ENCODE peak calls at places on chromosomes 6 and 20, in eight cellular contexts. U is MM.1S; H is cardiac fibroblast; R is HL-60; Q is nephron progenitor cell; J is CD8-positive, alpha-beta T cell; I is keratinocyte; G is adrenal gland. X is an unnamed sample.

GRCh38 chr6:27630727-27631613 is 158.1 kb upstream of the ZNF184 start:
- DNase-seq in U (no peak), H (peak), R (peak), Q (peak), J (no peak), I (no peak), G (no peak), X (peak)

GRCh38 chr6:139108378-139108777 is 26.5 kb upstream of the HECA start:
- DNase-seq in U (no peak), H (no peak), R (no peak), Q (no peak), J (no peak), I (no peak), G (peak), X (no peak)

GRCh38 chr20:35059612-35060011 is 33.0 kb downstream of the TRPC4AP start:
- DNase-seq in U (no peak), H (no peak), R (no peak), Q (no peak), J (no peak), I (no peak), G (no peak), X (no peak)

GRCh38 chr6:87938287-87938686 is 109.4 kb upstream of the SPACA1 start:
- DNase-seq in U (no peak), H (no peak), R (no peak), Q (no peak), J (no peak), I (no peak), G (no peak), X (no peak)

GRCh38 chr20:24977336-24977735 is 15.2 kb downstream of the APMAP start:
- DNase-seq in U (no peak), H (no peak), R (no peak), Q (no peak), J (no peak), I (no peak), G (no peak), X (no peak)

GRCh38 chr6:5541751-5542432 is 280.6 kb downstream of the FARS2 start:
- DNase-seq in U (no peak), H (peak), R (no peak), Q (no peak), J (no peak), I (peak), G (peak), X (no peak)

GRCh38 chr20:3000852-3001523 is 42.4 kb upstream of the GNRH2 start:
- DNase-seq in U (peak), H (peak), R (peak), Q (no peak), J (no peak), I (no peak), G (no peak), X (no peak)

GRCh38 chr20:1474817-1475603 is 8.4 kb upstream of the NSFL1C start:
- DNase-seq in U (peak), H (no peak), R (peak), Q (no peak), J (no peak), I (peak), G (no peak), X (no peak)

GRCh38 chr6:104881964-104882668 is 22.4 kb upstream of the HACE1 start:
- DNase-seq in U (no peak), H (no peak), R (no peak), Q (no peak), J (no peak), I (no peak), G (no peak), X (no peak)

GRCh38 chr6:21317634-21318033 is 275.9 kb upstream of the SOX4 start:
- DNase-seq in U (no peak), H (no peak), R (no peak), Q (no peak), J (no peak), I (no peak), G (no peak), X (no peak)

GRCh38 chr6:53107091-53107490 is 41.5 kb downstream of the GCM1 start:
- DNase-seq in U (no peak), H (peak), R (no peak), Q (no peak), J (no peak), I (peak), G (no peak), X (no peak)

GRCh38 chr6:43744931-43745727 is 24.9 kb upstream of the VEGFA start:
- DNase-seq in U (no peak), H (no peak), R (no peak), Q (no peak), J (no peak), I (no peak), G (peak), X (no peak)

GRCh38 chr6:125346926-125347563 is 45.3 kb upstream of the HDDC2 start:
- DNase-seq in U (peak), H (no peak), R (no peak), Q (no peak), J (no peak), I (no peak), G (no peak), X (no peak)

GRCh38 chr6:87660226-87660886 is 41.7 kb downstream of the AKIRIN2 start:
- DNase-seq in U (no peak), H (peak), R (no peak), Q (no peak), J (no peak), I (no peak), G (peak), X (no peak)

GRCh38 chr6:85364354-85364753 is 85.5 kb upstream of the NT5E start:
- DNase-seq in U (no peak), H (peak), R (no peak), Q (no peak), J (no peak), I (peak), G (no peak), X (no peak)

GRCh38 chr6:12909828-12910227 is 193.3 kb downstream of the PHACTR1 start:
- DNase-seq in U (no peak), H (no peak), R (no peak), Q (no peak), J (no peak), I (no peak), G (no peak), X (no peak)

GRCh38 chr20:14583413-14583812 is 246.0 kb upstream of the FLRT3 start:
- DNase-seq in U (no peak), H (no peak), R (no peak), Q (no peak), J (no peak), I (peak), G (no peak), X (no peak)

GRCh38 chr6:25478973-25479372 is 173.0 kb upstream of the SCGN start:
- DNase-seq in U (no peak), H (no peak), R (no peak), Q (no peak), J (no peak), I (no peak), G (no peak), X (no peak)

GRCh38 chr6:139480356-139480833 is 105.9 kb upstream of the CITED2 start:
- DNase-seq in U (no peak), H (no peak), R (no peak), Q (no peak), J (no peak), I (no peak), G (no peak), X (no peak)

GRCh38 chr20:12133553-12133952 is 215.9 kb downstream of the BTBD3 start:
- DNase-seq in U (no peak), H (no peak), R (no peak), Q (no peak), J (no peak), I (no peak), G (no peak), X (no peak)

GRCh38 chr20:49989234-49990065 is 6.7 kb downstream of the SNAI1 start:
- DNase-seq in U (no peak), H (peak), R (no peak), Q (peak), J (no peak), I (no peak), G (peak), X (peak)

GRCh38 chr20:50916257-50916656 is 15.0 kb downstream of the ADNP start:
- DNase-seq in U (no peak), H (peak), R (no peak), Q (no peak), J (no peak), I (peak), G (no peak), X (no peak)

GRCh38 chr6:9553002-9553401 is 861.9 kb downstream of the TFAP2A start:
- DNase-seq in U (no peak), H (no peak), R (no peak), Q (no peak), J (no peak), I (no peak), G (no peak), X (no peak)

DNA sequence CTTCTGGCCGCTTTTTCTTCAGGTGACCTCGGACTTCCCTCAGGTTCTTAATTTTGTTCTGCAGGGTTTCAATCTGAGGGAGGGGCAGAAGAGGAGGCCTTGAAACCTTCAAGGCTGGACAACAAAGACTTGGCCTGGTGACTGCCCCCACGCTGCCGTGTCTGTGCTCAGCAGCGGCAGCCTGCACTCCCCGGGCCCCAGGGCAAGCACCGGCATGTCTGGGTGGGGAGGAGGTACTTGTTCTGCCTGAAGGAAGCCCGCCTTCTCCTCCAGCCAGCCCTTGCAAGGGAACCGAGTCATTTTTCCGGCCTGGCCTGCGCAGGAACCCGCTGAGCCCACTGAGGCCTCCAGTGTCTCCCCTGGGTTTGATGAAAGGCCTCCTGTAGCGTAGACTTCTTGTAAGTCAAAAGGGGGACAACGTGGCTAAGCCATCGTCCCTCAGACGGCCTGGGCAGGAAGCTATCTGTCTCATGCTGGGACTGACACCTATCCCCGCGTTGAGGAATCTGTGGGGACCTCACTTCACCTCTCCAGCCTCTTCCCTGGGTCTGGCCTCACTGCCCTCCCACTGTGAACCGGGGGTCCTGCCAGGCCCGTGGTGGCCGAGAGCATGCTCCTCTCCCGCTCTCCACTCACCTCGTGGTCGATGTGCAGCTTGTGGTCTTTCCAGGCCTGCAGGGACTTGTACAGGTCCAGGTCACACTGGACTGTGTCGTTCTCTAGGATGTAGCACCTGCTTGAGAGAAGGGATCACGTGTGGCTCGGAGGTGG is 119.9 kb downstream of the SULF2 start:
- DNase-seq in U (no peak), H (no peak), R (no peak), Q (no peak), J (no peak), I (peak), G (no peak), X (no peak)
- TF ChIP-seq CTCF in U (no peak), H (no peak), R (no peak), Q (no peak), J (no peak), I (no peak), G (no peak), X (no peak)

GRCh38 chr6:8499540-8499939 is 64.2 kb upstream of the SLC35B3 start:
- DNase-seq in U (no peak), H (peak), R (no peak), Q (peak), J (no peak), I (no peak), G (no peak), X (peak)
- TF ChIP-seq CTCF in U (peak), H (no peak), R (peak), Q (peak), J (no peak), I (peak), G (peak), X (peak)

GRCh38 chr20:31790401-31790800 is 28.8 kb upstream of the MYLK2 start:
- DNase-seq in U (no peak), H (no peak), R (no peak), Q (no peak), J (no peak), I (no peak), G (no peak), X (no peak)

GRCh38 chr20:31785089-31785488 is 34.1 kb upstream of the MYLK2 start:
- DNase-seq in U (no peak), H (no peak), R (no peak), Q (no peak), J (no peak), I (no peak), G (no peak), X (no peak)

GRCh38 chr20:31788578-31788977 is 30.6 kb upstream of the MYLK2 start:
- DNase-seq in U (no peak), H (peak), R (no peak), Q (no peak), J (no peak), I (no peak), G (no peak), X (no peak)
- TF ChIP-seq CTCF in U (no peak), H (peak), R (no peak), Q (no peak), J (no peak), I (no peak), G (no peak), X (no peak)

GRCh38 chr6:166443166-166443565 is 60.4 kb upstream of the MPC1 start:
- DNase-seq in U (no peak), H (no peak), R (no peak), Q (no peak), J (no peak), I (no peak), G (no peak), X (no peak)
- TF ChIP-seq CTCF in U (no peak), H (no peak), R (no peak), Q (no peak), J (no peak), I (no peak), G (no peak), X (no peak)

GRCh38 chr6:156752666-156753301 is 24.4 kb upstream of the ARID1B start:
- DNase-seq in U (no peak), H (no peak), R (no peak), Q (peak), J (no peak), I (no peak), G (peak), X (no peak)
- TF ChIP-seq CTCF in U (no peak), H (peak), R (peak), Q (peak), J (no peak), I (peak), G (peak), X (no peak)